ENCODE peak calls at places on chromosomes 12 and 14, in six cellular contexts. P, D, M, U, S and K are unnamed samples.

GRCh38 chr12:93851245-93851665 is 174.1 kb downstream of the CRADD start:
- DNase-seq in U (no peak), S (no peak), M (no peak), P (no peak), D (no peak), K (no peak)

GRCh38 chr12:57236224-57236924 is 6.9 kb downstream of the SHMT2 start:
- DNase-seq in M (no peak), D (no peak), U (no peak), S (no peak), P (peak), K (no peak)

GRCh38 chr12:69343357-69343756 is 4.8 kb upstream of the LYZ start:
- DNase-seq in U (no peak), M (no peak), D (no peak), S (no peak), P (no peak), K (no peak)

GRCh38 chr12:41167701-41168100 is 20.4 kb upstream of the PDZRN4 start:
- DNase-seq in M (no peak), D (no peak), U (no peak), S (no peak), P (no peak), K (no peak)

GRCh38 chr14:33916663-33917565 is 34.0 kb downstream of the EGLN3 start:
- DNase-seq in S (no peak), U (peak), M (peak), P (no peak), D (peak), K (peak)

GRCh38 chr14:67522270-67522669 is 10.8 kb upstream of the PLEKHH1 start:
- DNase-seq in S (no peak), P (no peak), D (no peak), M (no peak), U (no peak), K (no peak)

GRCh38 chr12:120586216-120586615 is 5.0 kb upstream of the POP5 start:
- DNase-seq in M (no peak), D (no peak), S (no peak), U (no peak), P (no peak), K (no peak)

GRCh38 chr12:101935769-101936741 is 58.7 kb downstream of the DRAM1 start:
- DNase-seq in S (no peak), M (peak), P (no peak), U (peak), D (no peak), K (peak)

GRCh38 chr12:112813836-112814235 is 22.3 kb downstream of the RPH3A start:
- DNase-seq in M (no peak), U (no peak), D (no peak), S (no peak), P (no peak), K (no peak)

GRCh38 chr12:26403601-26404000 is 208.2 kb downstream of the SSPN start:
- DNase-seq in P (no peak), D (no peak), S (no peak), U (no peak), M (no peak), K (no peak)

GRCh38 chr12:54352022-54352531 is 12.2 kb downstream of the GPR84 start:
- DNase-seq in S (no peak), U (no peak), D (peak), M (peak), P (peak), K (no peak)

GRCh38 chr12:124577986-124578385 is 10.6 kb upstream of the NCOR2 start:
- DNase-seq in P (no peak), D (no peak), U (no peak), M (no peak), S (no peak), K (no peak)

GRCh38 chr14:50061664-50062437 is 54.5 kb downstream of the VCPKMT start:
- DNase-seq in S (peak), U (peak), P (no peak), D (peak), M (peak), K (peak)

GRCh38 chr12:104911942-104912341 is 46.1 kb downstream of the SLC41A2 start:
- DNase-seq in D (no peak), M (no peak), P (no peak), U (no peak), S (no peak), K (no peak)

GRCh38 chr12:116990971-116991966 is 80.5 kb downstream of the FBXW8 start:
- DNase-seq in D (no peak), S (no peak), U (no peak), P (no peak), M (peak), K (no peak)

GRCh38 chr12:58725400-58726105 is 194.8 kb downstream of the LRIG3 start:
- DNase-seq in M (no peak), D (no peak), P (no peak), S (no peak), U (no peak), K (no peak)

GRCh38 chr14:103749452-103749851 is 33.8 kb downstream of the ZFYVE21 start:
- DNase-seq in P (no peak), U (no peak), D (no peak), S (no peak), M (no peak), K (peak)

GRCh38 chr12:40222247-40222646 is 2.5 kb upstream of the LRRK2 start:
- DNase-seq in M (peak), D (no peak), S (no peak), U (no peak), P (no peak), K (peak)

GRCh38 chr14:55807536-55807935 is 227.5 kb downstream of the KTN1 start:
- DNase-seq in U (no peak), S (no peak), D (no peak), P (no peak), M (no peak), K (no peak)

GRCh38 chr12:4164591-4165558 is 108.7 kb upstream of the CCND2 start:
- DNase-seq in P (peak), S (peak), D (peak), M (peak), U (peak), K (peak)

GRCh38 chr12:54017027-54017788 is 8.4 kb downstream of the HOXC8 start:
- DNase-seq in P (peak), D (peak), S (no peak), M (peak), U (no peak), K (no peak)

GRCh38 chr14:92783813-92784431 is 10.2 kb upstream of the GOLGA5 start:
- DNase-seq in U (peak), P (no peak), S (peak), D (peak), M (peak), K (peak)

GRCh38 chr14:87567926-87568325 is 425.1 kb downstream of the GALC start:
- DNase-seq in P (no peak), M (no peak), D (no peak), U (no peak), S (no peak), K (no peak)

GRCh38 chr14:67938046-67938445 is 118.5 kb downstream of the RAD51B start:
- DNase-seq in S (no peak), U (no peak), M (no peak), P (no peak), D (no peak), K (no peak)

GRCh38 chr14:105952222-105952621 is 425.8 kb downstream of the TMEM121 start:
- DNase-seq in D (no peak), P (no peak), U (no peak), S (no peak), M (no peak), K (no peak)

GRCh38 chr14:68306934-68307758 is 485.7 kb downstream of the ZFP36L1 start:
- DNase-seq in M (no peak), U (no peak), D (no peak), P (no peak), S (no peak), K (no peak)

GRCh38 chr12:122609696-122610095 is 82.6 kb downstream of the KNTC1 start:
- DNase-seq in P (no peak), D (no peak), U (no peak), M (no peak), S (no peak), K (no peak)

GRCh38 chr12:104121001-104121400 is 17.0 kb downstream of the NFYB start:
- DNase-seq in U (peak), M (peak), D (peak), S (no peak), P (no peak), K (peak)